ENCODE peak calls at places on chromosomes 4 and X, in seven cellular contexts. F is GM23338; V is GM23248; G is CD8-positive, alpha-beta memory T cell; Y is SK-N-SH; O is fibroblast of pulmonary artery; J is pancreas. B is an unnamed sample.

GRCh38 chrX:8868906-8869305 is 67.7 kb upstream of the FAM9A start:
- DNase-seq in J (no peak), G (no peak), V (peak; percentile 67), O (peak; percentile 50), Y (no peak), F (no peak), B (no peak)

GRCh38 chrX:143306991-143307965 is 210.0 kb downstream of the SPANXN3 start:
- DNase-seq in Y (no peak), G (no peak), O (no peak), F (peak; percentile 1), V (no peak), J (peak; percentile 25), B (no peak)

GRCh38 chrX:65697173-65697572 is 29.7 kb downstream of the MSN start:
- DNase-seq in V (peak; percentile 80), J (no peak), O (peak; percentile 47), G (no peak), Y (no peak), F (no peak), B (peak; percentile 70)

GRCh38 chr4:40439519-40439918 is 104.4 kb downstream of the CHRNA9 start:
- DNase-seq in Y (no peak), F (no peak), G (no peak), O (no peak), J (no peak), V (no peak), B (no peak)

GRCh38 chr4:97366661-97367060 is 776.6 kb downstream of the STPG2 start:
- DNase-seq in J (no peak), G (no peak), O (no peak), F (no peak), V (no peak), Y (no peak), B (no peak)

GRCh38 chrX:34873500-34874225 is 68.9 kb upstream of the FAM47B start:
- DNase-seq in J (no peak), V (no peak), Y (no peak), O (peak; percentile 42), F (no peak), G (no peak), B (no peak)

GRCh38 chr4:76594152-76594551 is 159.1 kb downstream of the SHROOM3 start:
- DNase-seq in G (no peak), V (no peak), J (no peak), F (no peak), O (no peak), Y (no peak), B (no peak)

GRCh38 chr4:108854781-108855180 is 91.9 kb upstream of the ETNPPL start:
- DNase-seq in Y (no peak), J (no peak), G (no peak), F (no peak), O (no peak), V (peak; percentile 21), B (no peak)

GRCh38 chr4:181770971-181771370 is 472.2 kb upstream of the TENM3 start:
- DNase-seq in Y (no peak), V (no peak), G (no peak), O (no peak), F (no peak), J (no peak), B (no peak)

GRCh38 chr4:132227349-132228165 is 921.5 kb upstream of the PCDH10 start:
- DNase-seq in O (peak; percentile 64), J (peak; percentile 59), Y (peak; percentile 7), F (peak; percentile 80), G (no peak), V (peak; percentile 51), B (peak; percentile 48)

GRCh38 chr4:151454513-151454912 is 45.5 kb downstream of the FHIP1A start:
- DNase-seq in F (no peak), Y (no peak), V (no peak), J (no peak), O (no peak), G (no peak), B (no peak)

GRCh38 chr4:10106421-10107039 is 10.1 kb downstream of the WDR1 start:
- DNase-seq in O (peak; percentile 94), J (peak; percentile 29), F (no peak), V (peak; percentile 99), Y (peak; percentile 49), G (no peak), B (peak; percentile 97)

GRCh38 chr4:52657630-52658501 is 1.2 kb downstream of the USP46 start:
- DNase-seq in Y (peak; percentile 45), G (no peak), O (peak; percentile 47), J (peak; percentile 10), F (peak; percentile 94), V (peak; percentile 49), B (peak; percentile 82)

GRCh38 chr4:2798399-2799301 is 5.8 kb downstream of the SH3BP2 start:
- DNase-seq in J (no peak), O (peak; percentile 60), Y (peak; percentile 92), V (no peak), G (no peak), F (no peak), B (peak; percentile 34)
- H3K4me3 ChIP-seq in J (no peak overlapping the region), O (no peak overlapping the region), Y (no peak overlapping the region), V (no peak overlapping the region), G (peak overlapping the region; percentile 50), F (no peak overlapping the region), B (no peak overlapping the region)

GRCh38 chr4:12979797-12980196 is 504.3 kb downstream of the RAB28 start:
- DNase-seq in F (no peak), G (no peak), J (no peak), V (no peak), O (no peak), Y (no peak), B (no peak)
- H3K4me3 ChIP-seq in F (no peak overlapping the region), G (no peak overlapping the region), J (no peak overlapping the region), V (no peak overlapping the region), O (no peak overlapping the region), Y (no peak overlapping the region), B (no peak overlapping the region)

DNA sequence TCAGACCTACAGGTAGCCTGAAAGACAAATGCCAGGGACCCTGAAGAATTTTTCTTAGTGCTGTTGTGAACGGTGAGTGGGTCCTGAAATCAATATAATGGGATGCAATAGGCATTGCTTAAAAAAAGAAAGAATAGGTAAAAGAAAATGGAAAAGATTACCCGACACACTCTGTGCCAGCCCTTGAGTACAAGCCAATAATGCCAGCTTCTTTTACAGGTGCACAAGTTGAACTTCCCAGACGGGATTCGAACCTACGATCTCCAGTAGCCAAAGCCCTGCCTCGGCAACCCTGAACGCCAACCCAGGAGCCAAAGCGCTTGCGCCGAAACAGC is 24.7 kb upstream of the GLOD5 start:
- DNase-seq in V (no peak), Y (no peak), O (no peak), J (no peak), G (no peak), F (no peak), B (no peak)
- H3K4me3 ChIP-seq in V (peak overlapping the region; percentile 65), Y (peak overlapping the region; percentile 37), O (peak overlapping the region; percentile 70), J (peak overlapping the region; percentile 45), G (peak overlapping the region; percentile 8), F (peak overlapping the region; percentile 24), B (peak overlapping the region; percentile 66)

DNA sequence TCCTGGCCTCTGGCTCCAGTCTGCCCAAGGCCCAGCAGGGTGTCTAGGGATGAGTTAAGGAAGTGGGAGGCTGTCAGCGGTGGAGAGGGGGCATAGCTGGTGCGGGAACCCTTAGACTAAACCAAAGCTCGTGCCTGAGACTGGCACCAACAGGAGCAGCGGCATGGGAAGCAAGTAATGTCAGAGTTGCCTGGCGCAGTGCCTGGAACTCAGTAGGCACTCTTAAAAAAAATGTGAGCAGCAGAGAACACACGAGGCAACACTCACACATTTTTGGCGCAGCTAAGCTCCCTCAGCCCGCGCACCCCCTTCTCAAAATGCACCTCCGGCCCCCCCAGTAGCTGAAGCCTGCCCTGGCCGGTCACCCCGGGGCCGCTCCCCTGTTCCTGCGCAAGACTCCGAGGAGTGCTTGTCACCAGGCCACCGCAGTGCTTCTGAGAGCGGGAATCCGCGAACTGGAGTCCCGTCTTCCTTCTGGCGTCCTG is 583 bp downstream of the GABRE start:
- DNase-seq in Y (peak; percentile 19), G (no peak), V (peak; percentile 72), O (no peak), F (peak; percentile 16), J (peak; percentile 18), B (peak; percentile 55)
- H3K4me3 ChIP-seq in Y (peak overlapping the region; percentile 48), G (no peak overlapping the region), V (peak overlapping the region; percentile 94), O (peak overlapping the region; percentile 64), F (peak overlapping the region; percentile 46), J (peak overlapping the region; percentile 38), B (peak overlapping the region; percentile 68)

GRCh38 chrX:70527610-70528009 is 83.0 kb downstream of the DLG3 start:
- DNase-seq in F (no peak), J (no peak), G (no peak), Y (no peak), O (no peak), V (no peak), B (no peak)
- H3K4me3 ChIP-seq in F (no peak overlapping the region), J (no peak overlapping the region), G (no peak overlapping the region), Y (no peak overlapping the region), O (no peak overlapping the region), V (no peak overlapping the region), B (no peak overlapping the region)

DNA sequence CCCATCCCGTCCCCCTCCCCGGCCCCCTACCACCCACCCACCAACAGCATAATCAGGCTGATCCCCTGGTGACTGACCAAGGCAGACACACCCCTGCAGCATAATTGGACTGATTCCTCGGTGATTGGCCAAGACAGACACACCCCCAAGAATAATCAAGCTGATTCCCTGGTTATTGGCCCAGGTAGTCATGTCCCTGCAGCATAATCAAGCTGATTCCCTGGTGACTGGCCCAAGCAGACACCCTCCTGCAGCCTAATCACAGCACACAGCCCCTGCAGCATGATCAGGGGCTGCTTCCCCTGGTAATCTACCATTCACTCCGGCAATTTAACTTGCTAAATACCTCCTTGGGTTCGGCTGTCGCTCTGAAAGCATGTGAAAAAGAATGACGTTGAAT is 47.5 kb upstream of the STS start:
- DNase-seq in V (no peak), O (no peak), Y (no peak), J (no peak), F (peak; percentile 13), G (no peak), B (no peak)
- H3K4me3 ChIP-seq in V (no peak overlapping the region), O (no peak overlapping the region), Y (no peak overlapping the region), J (no peak overlapping the region), F (no peak overlapping the region), G (no peak overlapping the region), B (no peak overlapping the region)